ENCODE peak calls at places on chromosomes 6 and 20, in eight cellular contexts. One of them, this sample, is unnamed.

GRCh38 chr20:33093582-33093981 is 14.1 kb downstream of the BPIFB4 start:
- DNase-seq in A549: no peak
- DNase-seq in GM03348: no peak
- DNase-seq in sciatic nerve: no peak
- DNase-seq in HS-27A: no peak
- DNase-seq in psoas muscle: no peak
- DNase-seq in C1 segment of cervical spinal cord: no peak
- DNase-seq in islet precursor cell: no peak
- DNase-seq in this sample: no peak

GRCh38 chr6:31776961-31777666 is at the start of gene VWA7:
- DNase-seq in psoas muscle: peak
- DNase-seq in A549: peak
- DNase-seq in HS-27A: no peak
- DNase-seq in C1 segment of cervical spinal cord: no peak
- DNase-seq in sciatic nerve: no peak
- DNase-seq in islet precursor cell: no peak
- DNase-seq in GM03348: peak
- DNase-seq in this sample: peak

GRCh38 chr6:23183846-23184245 is 614.5 kb downstream of the HDGFL1 start:
- DNase-seq in A549: no peak
- DNase-seq in GM03348: no peak
- DNase-seq in HS-27A: no peak
- DNase-seq in C1 segment of cervical spinal cord: no peak
- DNase-seq in psoas muscle: no peak
- DNase-seq in islet precursor cell: no peak
- DNase-seq in sciatic nerve: no peak
- DNase-seq in this sample: no peak

GRCh38 chr6:10431423-10432164 is 16.7 kb upstream of the TFAP2A start:
- DNase-seq in A549: no peak
- DNase-seq in psoas muscle: no peak
- DNase-seq in sciatic nerve: no peak
- DNase-seq in C1 segment of cervical spinal cord: no peak
- DNase-seq in HS-27A: no peak
- DNase-seq in islet precursor cell: peak
- DNase-seq in GM03348: no peak
- DNase-seq in this sample: no peak

GRCh38 chr20:51220293-51220706 is 197.4 kb upstream of the KCNG1 start:
- DNase-seq in GM03348: peak
- DNase-seq in HS-27A: no peak
- DNase-seq in C1 segment of cervical spinal cord: no peak
- DNase-seq in A549: peak
- DNase-seq in sciatic nerve: peak
- DNase-seq in psoas muscle: no peak
- DNase-seq in islet precursor cell: no peak
- DNase-seq in this sample: no peak

GRCh38 chr20:10469599-10469998 is 34.5 kb downstream of the SLX4IP start:
- DNase-seq in islet precursor cell: peak
- DNase-seq in GM03348: peak
- DNase-seq in C1 segment of cervical spinal cord: no peak
- DNase-seq in sciatic nerve: peak
- DNase-seq in HS-27A: peak
- DNase-seq in A549: peak
- DNase-seq in psoas muscle: no peak
- DNase-seq in this sample: peak

GRCh38 chr20:54340667-54341081 is 132.8 kb downstream of the PFDN4 start:
- DNase-seq in A549: no peak
- DNase-seq in GM03348: peak
- DNase-seq in psoas muscle: no peak
- DNase-seq in HS-27A: no peak
- DNase-seq in C1 segment of cervical spinal cord: no peak
- DNase-seq in islet precursor cell: no peak
- DNase-seq in sciatic nerve: no peak
- DNase-seq in this sample: peak

GRCh38 chr6:158653577-158654354 is 3.9 kb downstream of the SYTL3 start:
- DNase-seq in C1 segment of cervical spinal cord: peak
- DNase-seq in sciatic nerve: no peak
- DNase-seq in A549: no peak
- DNase-seq in HS-27A: no peak
- DNase-seq in GM03348: no peak
- DNase-seq in psoas muscle: no peak
- DNase-seq in islet precursor cell: peak
- DNase-seq in this sample: no peak

GRCh38 chr20:43431120-43431519 is 26.6 kb upstream of the SRSF6 start:
- DNase-seq in sciatic nerve: no peak
- DNase-seq in GM03348: no peak
- DNase-seq in psoas muscle: no peak
- DNase-seq in C1 segment of cervical spinal cord: no peak
- DNase-seq in HS-27A: no peak
- DNase-seq in islet precursor cell: no peak
- DNase-seq in A549: no peak
- DNase-seq in this sample: no peak

GRCh38 chr6:155630085-155630484 is 174.4 kb upstream of the NOX3 start:
- DNase-seq in GM03348: no peak
- DNase-seq in psoas muscle: no peak
- DNase-seq in islet precursor cell: no peak
- DNase-seq in sciatic nerve: no peak
- DNase-seq in C1 segment of cervical spinal cord: no peak
- DNase-seq in HS-27A: peak
- DNase-seq in A549: no peak
- DNase-seq in this sample: peak

GRCh38 chr6:140284871-140285270 is 910.4 kb upstream of the CITED2 start:
- DNase-seq in GM03348: no peak
- DNase-seq in sciatic nerve: no peak
- DNase-seq in islet precursor cell: no peak
- DNase-seq in A549: no peak
- DNase-seq in C1 segment of cervical spinal cord: no peak
- DNase-seq in psoas muscle: no peak
- DNase-seq in HS-27A: no peak
- DNase-seq in this sample: no peak

GRCh38 chr20:10264166-10264558 is 45.5 kb downstream of the SNAP25 start:
- DNase-seq in A549: no peak
- DNase-seq in sciatic nerve: no peak
- DNase-seq in HS-27A: no peak
- DNase-seq in GM03348: no peak
- DNase-seq in islet precursor cell: no peak
- DNase-seq in C1 segment of cervical spinal cord: no peak
- DNase-seq in psoas muscle: no peak
- DNase-seq in this sample: no peak

GRCh38 chr6:155077331-155077730 is 82.2 kb downstream of the TIAM2 start:
- DNase-seq in A549: no peak
- DNase-seq in C1 segment of cervical spinal cord: no peak
- DNase-seq in GM03348: peak
- DNase-seq in sciatic nerve: no peak
- DNase-seq in HS-27A: no peak
- DNase-seq in islet precursor cell: no peak
- DNase-seq in psoas muscle: no peak
- DNase-seq in this sample: peak

GRCh38 chr20:25012616-25013189 is 20.2 kb upstream of the APMAP start:
- DNase-seq in HS-27A: no peak
- DNase-seq in GM03348: no peak
- DNase-seq in A549: no peak
- DNase-seq in islet precursor cell: peak
- DNase-seq in C1 segment of cervical spinal cord: no peak
- DNase-seq in sciatic nerve: peak
- DNase-seq in psoas muscle: no peak
- DNase-seq in this sample: no peak

GRCh38 chr6:143620461-143620860 is 57.3 kb upstream of the PHACTR2 start:
- DNase-seq in islet precursor cell: no peak
- DNase-seq in psoas muscle: no peak
- DNase-seq in GM03348: no peak
- DNase-seq in C1 segment of cervical spinal cord: no peak
- DNase-seq in A549: no peak
- DNase-seq in HS-27A: peak
- DNase-seq in sciatic nerve: no peak
- DNase-seq in this sample: no peak

GRCh38 chr6:52840763-52841585 is at the start of gene GSTA5:
- DNase-seq in GM03348: no peak
- DNase-seq in HS-27A: no peak
- DNase-seq in sciatic nerve: no peak
- DNase-seq in C1 segment of cervical spinal cord: no peak
- DNase-seq in A549: no peak
- DNase-seq in psoas muscle: no peak
- DNase-seq in islet precursor cell: no peak
- DNase-seq in this sample: no peak

GRCh38 chr6:7413151-7413823 is 23.7 kb downstream of the RIOK1 start:
- DNase-seq in psoas muscle: no peak
- DNase-seq in A549: no peak
- DNase-seq in C1 segment of cervical spinal cord: no peak
- DNase-seq in islet precursor cell: no peak
- DNase-seq in GM03348: no peak
- DNase-seq in HS-27A: no peak
- DNase-seq in sciatic nerve: no peak
- DNase-seq in this sample: no peak

GRCh38 chr6:26304213-26305096 is 60.5 kb upstream of the BTN3A2 start:
- DNase-seq in islet precursor cell: no peak
- DNase-seq in sciatic nerve: no peak
- DNase-seq in psoas muscle: peak
- DNase-seq in GM03348: peak
- DNase-seq in HS-27A: no peak
- DNase-seq in A549: peak
- DNase-seq in C1 segment of cervical spinal cord: peak
- DNase-seq in this sample: peak

GRCh38 chr6:168179133-168179532 is 100.1 kb upstream of the FRMD1 start:
- DNase-seq in HS-27A: no peak
- DNase-seq in C1 segment of cervical spinal cord: no peak
- DNase-seq in A549: no peak
- DNase-seq in GM03348: no peak
- DNase-seq in sciatic nerve: no peak
- DNase-seq in islet precursor cell: peak
- DNase-seq in psoas muscle: no peak
- DNase-seq in this sample: no peak

GRCh38 chr20:13277663-13278295 is 56.7 kb downstream of the ISM1 start:
- DNase-seq in GM03348: peak
- DNase-seq in sciatic nerve: no peak
- DNase-seq in psoas muscle: no peak
- DNase-seq in islet precursor cell: no peak
- DNase-seq in HS-27A: no peak
- DNase-seq in A549: no peak
- DNase-seq in C1 segment of cervical spinal cord: no peak
- DNase-seq in this sample: peak

GRCh38 chr6:5968817-5969726 is 37.7 kb downstream of the NRN1 start:
- DNase-seq in A549: no peak
- DNase-seq in islet precursor cell: no peak
- DNase-seq in psoas muscle: peak
- DNase-seq in C1 segment of cervical spinal cord: peak
- DNase-seq in HS-27A: peak
- DNase-seq in sciatic nerve: no peak
- DNase-seq in GM03348: peak
- DNase-seq in this sample: peak

GRCh38 chr6:108501559-108501958 is 59.2 kb upstream of the FOXO3 start:
- DNase-seq in GM03348: no peak
- DNase-seq in A549: no peak
- DNase-seq in psoas muscle: no peak
- DNase-seq in sciatic nerve: no peak
- DNase-seq in C1 segment of cervical spinal cord: no peak
- DNase-seq in islet precursor cell: no peak
- DNase-seq in HS-27A: no peak
- DNase-seq in this sample: no peak

GRCh38 chr6:108133594-108134179 is 32.1 kb upstream of the NR2E1 start:
- DNase-seq in GM03348: peak
- DNase-seq in HS-27A: no peak
- DNase-seq in psoas muscle: peak
- DNase-seq in A549: peak
- DNase-seq in C1 segment of cervical spinal cord: peak
- DNase-seq in islet precursor cell: peak
- DNase-seq in sciatic nerve: no peak
- DNase-seq in this sample: peak

GRCh38 chr6:43250992-43251373 is 7.7 kb downstream of the TTBK1 start:
- DNase-seq in sciatic nerve: no peak
- DNase-seq in islet precursor cell: no peak
- DNase-seq in C1 segment of cervical spinal cord: no peak
- DNase-seq in GM03348: no peak
- DNase-seq in A549: no peak
- DNase-seq in psoas muscle: no peak
- DNase-seq in HS-27A: no peak
- DNase-seq in this sample: no peak

GRCh38 chr6:19841181-19841580 is 4.0 kb downstream of the ID4 start:
- DNase-seq in sciatic nerve: no peak
- DNase-seq in psoas muscle: no peak
- DNase-seq in HS-27A: no peak
- DNase-seq in islet precursor cell: no peak
- DNase-seq in A549: no peak
- DNase-seq in GM03348: no peak
- DNase-seq in C1 segment of cervical spinal cord: no peak
- DNase-seq in this sample: no peak

GRCh38 chr6:167247814-167248595 is 43.1 kb upstream of the UNC93A start:
- DNase-seq in HS-27A: no peak
- DNase-seq in A549: no peak
- DNase-seq in psoas muscle: no peak
- DNase-seq in sciatic nerve: no peak
- DNase-seq in islet precursor cell: no peak
- DNase-seq in GM03348: no peak
- DNase-seq in C1 segment of cervical spinal cord: no peak
- DNase-seq in this sample: no peak

GRCh38 chr6:42100029-42100901 is 42.2 kb downstream of the C6orf132 start:
- DNase-seq in C1 segment of cervical spinal cord: no peak
- DNase-seq in islet precursor cell: no peak
- DNase-seq in sciatic nerve: no peak
- DNase-seq in A549: peak
- DNase-seq in HS-27A: peak
- DNase-seq in GM03348: peak
- DNase-seq in psoas muscle: no peak
- DNase-seq in this sample: no peak

GRCh38 chr6:7566617-7567173 is 23.3 kb upstream of the SNRNP48 start:
- DNase-seq in GM03348: no peak
- DNase-seq in A549: peak
- DNase-seq in psoas muscle: no peak
- DNase-seq in sciatic nerve: no peak
- DNase-seq in C1 segment of cervical spinal cord: no peak
- DNase-seq in islet precursor cell: no peak
- DNase-seq in HS-27A: no peak
- DNase-seq in this sample: no peak

GRCh38 chr6:150299873-150300485 is 68.8 kb upstream of the IYD start:
- DNase-seq in psoas muscle: peak
- DNase-seq in GM03348: no peak
- DNase-seq in sciatic nerve: no peak
- DNase-seq in islet precursor cell: no peak
- DNase-seq in HS-27A: no peak
- DNase-seq in A549: no peak
- DNase-seq in C1 segment of cervical spinal cord: no peak
- DNase-seq in this sample: no peak

GRCh38 chr6:148947621-148948444 is 201.0 kb downstream of the UST start:
- DNase-seq in HS-27A: peak
- DNase-seq in C1 segment of cervical spinal cord: peak
- DNase-seq in sciatic nerve: peak
- DNase-seq in psoas muscle: peak
- DNase-seq in islet precursor cell: peak
- DNase-seq in GM03348: peak
- DNase-seq in A549: peak
- DNase-seq in this sample: peak

GRCh38 chr6:156931283-156931682 is 154.1 kb downstream of the ARID1B start:
- DNase-seq in GM03348: no peak
- DNase-seq in HS-27A: no peak
- DNase-seq in A549: no peak
- DNase-seq in C1 segment of cervical spinal cord: no peak
- DNase-seq in psoas muscle: no peak
- DNase-seq in sciatic nerve: no peak
- DNase-seq in islet precursor cell: no peak
- DNase-seq in this sample: no peak

GRCh38 chr6:101445527-101445926 is 52.0 kb downstream of the GRIK2 start:
- DNase-seq in psoas muscle: no peak
- DNase-seq in A549: no peak
- DNase-seq in sciatic nerve: no peak
- DNase-seq in HS-27A: no peak
- DNase-seq in GM03348: peak
- DNase-seq in islet precursor cell: no peak
- DNase-seq in C1 segment of cervical spinal cord: no peak
- DNase-seq in this sample: no peak

GRCh38 chr6:108027594-108027993 is 46.9 kb downstream of the OSTM1 start:
- DNase-seq in A549: peak
- DNase-seq in psoas muscle: no peak
- DNase-seq in sciatic nerve: no peak
- DNase-seq in islet precursor cell: no peak
- DNase-seq in GM03348: no peak
- DNase-seq in C1 segment of cervical spinal cord: no peak
- DNase-seq in HS-27A: no peak
- DNase-seq in this sample: no peak

This sample was measured in fibroblast of gingiva.